ENCODE peak calls at places on chromosomes 7 and 10, in six cellular contexts. W is A549, T is upper lobe of left lung, S is H54, N is GM12892, B is HCT116. I is an unnamed sample.

GRCh38 chr10:101110856-101111523 is 20.1 kb upstream of the TLX1 start:
- DNase-seq in W (no peak), T (no peak), S (no peak), N (no peak), B (no peak), I (no peak)

GRCh38 chr10:31132681-31133239 is 101.1 kb upstream of the ZNF438 start:
- DNase-seq in W (no peak), T (no peak), S (no peak), N (no peak), B (no peak), I (no peak)

GRCh38 chr10:56383806-56384205 is 22.7 kb upstream of the ZWINT start:
- DNase-seq in W (no peak), T (no peak), S (no peak), N (no peak), B (no peak), I (no peak)

GRCh38 chr10:14953452-14954000 is 370 bp downstream of the DCLRE1C start:
- DNase-seq in W (peak; percentile 57), T (peak; percentile 91), S (peak; percentile 52), N (peak; percentile 31), B (peak; percentile 22), I (peak; percentile 82)

GRCh38 chr10:132868995-132869394 is 73.4 kb downstream of the CFAP46 start:
- DNase-seq in W (no peak), T (peak; percentile 74), S (no peak), N (no peak), B (no peak), I (no peak)

GRCh38 chr10:120172371-120172770 is 279.8 kb downstream of the SEC23IP start:
- DNase-seq in W (no peak), T (no peak), S (no peak), N (no peak), B (no peak), I (no peak)

GRCh38 chr10:44030132-44030531 is 354.8 kb downstream of the CXCL12 start:
- DNase-seq in W (no peak), T (no peak), S (no peak), N (no peak), B (no peak), I (peak; percentile 35)

GRCh38 chr7:27185708-27186449 is 847 bp upstream of the HOXA11 start:
- DNase-seq in W (no peak), T (no peak), S (no peak), N (no peak), B (no peak), I (peak; percentile 46)

GRCh38 chr10:71145352-71145945 is 66.9 kb upstream of the UNC5B start:
- DNase-seq in W (no peak), T (no peak), S (no peak), N (no peak), B (no peak), I (no peak)

GRCh38 chr7:23242935-23243334 is 3.6 kb upstream of the GPNMB start:
- DNase-seq in W (no peak), T (no peak), S (no peak), N (no peak), B (no peak), I (no peak)

GRCh38 chr7:5870311-5870710 is 10.3 kb upstream of the OCM start:
- DNase-seq in W (no peak), T (no peak), S (no peak), N (no peak), B (no peak), I (no peak)

GRCh38 chr7:44561481-44561880 is 12.2 kb downstream of the DDX56 start:
- DNase-seq in W (no peak), T (no peak), S (no peak), N (no peak), B (no peak), I (no peak)

GRCh38 chr7:141074162-141074989 is 512 bp downstream of the TMEM178B start:
- DNase-seq in W (no peak), T (peak; percentile 82), S (no peak), N (no peak), B (no peak), I (no peak)

GRCh38 chr10:132570771-132571564 is 33.4 kb downstream of the INPP5A start:
- DNase-seq in W (no peak), T (peak; percentile 65), S (no peak), N (no peak), B (no peak), I (peak; percentile 61)

GRCh38 chr10:124685251-124685650 is 58.9 kb downstream of the FAM53B start:
- DNase-seq in W (no peak), T (peak; percentile 83), S (no peak), N (no peak), B (no peak), I (peak; percentile 94)

GRCh38 chr10:96832721-96833219 is 672 bp downstream of the LCOR start:
- DNase-seq in W (peak; percentile 87), T (peak; percentile 98), S (peak; percentile 90), N (peak; percentile 87), B (peak; percentile 28), I (peak; percentile 85)

GRCh38 chr10:81248846-81249245 is 626.1 kb upstream of the NRG3 start:
- DNase-seq in W (no peak), T (no peak), S (no peak), N (no peak), B (no peak), I (no peak)

GRCh38 chr10:108454793-108455192 is 1290.3 kb upstream of the SORCS1 start:
- DNase-seq in W (no peak), T (no peak), S (no peak), N (no peak), B (no peak), I (no peak)

GRCh38 chr10:5143137-5143536 is 41.8 kb downstream of the AKR1C8 start:
- DNase-seq in W (no peak), T (no peak), S (no peak), N (no peak), B (no peak), I (no peak)

GRCh38 chr7:49520971-49521370 is 252.5 kb upstream of the VWC2 start:
- DNase-seq in W (no peak), T (no peak), S (no peak), N (no peak), B (no peak), I (no peak)

GRCh38 chr7:81175291-81175942 is 256.6 kb upstream of the SEMA3C start:
- DNase-seq in W (no peak), T (no peak), S (no peak), N (no peak), B (no peak), I (no peak)

DNA sequence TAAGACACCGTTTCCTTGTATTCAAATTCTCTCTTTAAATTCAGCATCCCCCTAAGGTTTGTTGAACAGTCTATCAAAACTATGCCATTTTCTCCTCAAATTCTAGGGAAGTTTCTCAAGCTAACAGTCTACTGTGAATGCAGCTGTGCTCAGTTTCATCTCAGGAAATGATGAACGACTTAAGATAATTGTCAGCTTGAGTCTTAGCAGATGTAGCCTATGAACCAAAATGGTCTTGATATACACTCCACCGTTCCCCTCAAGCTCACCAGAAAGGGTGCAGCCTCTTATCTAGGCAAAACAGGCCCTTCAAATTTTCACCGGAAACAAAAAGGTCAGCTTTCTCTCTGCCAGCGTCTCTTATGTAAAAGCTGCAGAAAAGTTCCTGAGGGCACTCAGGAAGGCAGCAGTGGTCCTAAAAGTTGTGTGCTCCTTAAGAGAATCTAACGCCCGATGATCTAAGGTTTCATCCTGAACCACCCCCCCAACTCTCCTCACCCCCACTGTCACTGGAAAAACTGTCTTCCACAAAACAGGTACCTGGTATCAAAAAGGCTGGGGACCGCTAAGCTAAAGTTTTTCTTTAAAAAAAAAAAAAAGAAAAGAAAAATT is 2.1 kb downstream of the DNAJC9 start:
- DNase-seq in W (no peak), T (no peak), S (no peak), N (no peak), B (no peak), I (no peak)
- TF ChIP-seq POLR2A in W (no peak), T (no peak), S (no peak), N (no peak), B (no peak), I (no peak)

DNA sequence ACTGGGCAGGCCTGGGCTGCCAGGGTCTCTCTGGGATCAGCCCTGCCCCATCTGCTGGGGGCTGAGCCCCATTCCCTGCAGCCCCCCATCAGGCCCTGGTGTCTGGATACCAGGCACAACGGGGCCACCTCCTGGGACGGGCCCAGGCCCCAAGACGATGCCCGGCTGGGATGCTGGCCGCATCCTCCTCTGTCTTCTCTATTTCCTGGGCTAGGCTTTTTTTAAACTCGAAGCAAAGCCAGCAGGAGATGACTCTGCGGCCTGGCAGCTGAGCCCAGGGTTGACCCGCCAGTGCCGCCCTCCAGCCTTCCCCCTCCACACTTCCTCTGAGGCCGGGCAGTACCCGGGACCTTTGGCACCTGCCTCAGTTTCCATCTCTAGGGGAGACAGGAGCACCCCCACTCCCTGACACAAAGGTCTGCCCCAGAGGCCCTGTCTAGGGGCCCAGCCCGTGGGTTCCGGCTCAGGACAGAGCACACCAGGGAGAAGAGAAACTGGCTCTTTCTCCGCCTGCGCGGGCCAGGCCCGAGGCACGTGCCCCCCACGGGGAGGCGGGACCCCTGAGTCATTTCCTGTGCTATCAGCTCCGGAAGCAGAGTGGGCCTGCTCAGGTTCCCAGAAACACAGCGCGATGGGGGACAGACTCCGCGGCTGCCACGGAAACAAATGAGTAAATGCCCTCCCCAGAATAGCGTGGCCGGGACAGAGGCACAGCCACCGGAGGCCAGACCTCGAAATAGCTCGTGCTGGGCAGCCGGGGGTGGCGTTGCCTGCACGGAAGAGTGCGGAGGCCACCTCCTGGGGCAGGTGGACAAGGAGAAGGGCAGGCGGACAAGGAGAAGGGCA is 84.6 kb upstream of the PDGFA start:
- DNase-seq in W (no peak), T (peak; percentile 92), S (peak; percentile 100), N (peak; percentile 80), B (no peak), I (peak; percentile 96)
- TF ChIP-seq POLR2A in W (no peak), T (peak; percentile 26), S (peak; percentile 59), N (peak; percentile 79), B (no peak), I (peak; percentile 52)

GRCh38 chr10:29634764-29635625 is at the start of gene SVIL:
- DNase-seq in W (no peak), T (no peak), S (no peak), N (no peak), B (no peak), I (peak; percentile 50)
- TF ChIP-seq POLR2A in W (no peak), T (no peak), S (no peak), N (no peak), B (no peak), I (no peak)

GRCh38 chr10:1366277-1366676 is 310.1 kb downstream of the WDR37 start:
- DNase-seq in W (no peak), T (no peak), S (no peak), N (no peak), B (no peak), I (no peak)

GRCh38 chr10:1366811-1367425 is 310.7 kb downstream of the WDR37 start:
- DNase-seq in W (no peak), T (no peak), S (no peak), N (no peak), B (no peak), I (no peak)

GRCh38 chr10:1364151-1364910 is 308.1 kb downstream of the WDR37 start:
- DNase-seq in W (no peak), T (no peak), S (no peak), N (no peak), B (no peak), I (no peak)

GRCh38 chr10:1363466-1364121 is 307.4 kb downstream of the WDR37 start:
- DNase-seq in W (no peak), T (peak; percentile 82), S (no peak), N (no peak), B (no peak), I (no peak)

GRCh38 chr10:1365540-1366082 is 309.4 kb downstream of the WDR37 start:
- DNase-seq in W (no peak), T (no peak), S (no peak), N (no peak), B (no peak), I (no peak)
- TF ChIP-seq POLR2A in W (no peak), T (no peak), S (no peak), N (no peak), B (no peak), I (no peak)

GRCh38 chr7:31074403-31074802 is 22.3 kb downstream of the ADCYAP1R1 start:
- DNase-seq in W (no peak), T (peak; percentile 72), S (no peak), N (no peak), B (no peak), I (no peak)
- TF ChIP-seq POLR2A in W (no peak), T (no peak), S (no peak), N (no peak), B (no peak), I (no peak)